ENCODE peak calls at places on chromosome 2, in six cellular contexts. T is Panc1, E is pancreas, Y is heart right ventricle, Z is left ventricle myocardium inferior, B is colonic mucosa. W is an unnamed sample.

GRCh38 chr2:233976087-233976486 is 58.9 kb downstream of the TRPM8 start:
- DNase-seq in T (no peak), E (no peak), Y (no peak), Z (no peak), B (no peak), W (no peak)

GRCh38 chr2:20205915-20206524 is 18.9 kb downstream of the SDC1 start:
- DNase-seq in T (no peak), E (no peak), Y (no peak), Z (no peak), B (no peak), W (no peak)

GRCh38 chr2:169095631-169096105 is 26.3 kb downstream of the DHRS9 start:
- DNase-seq in T (peak; percentile 52), E (no peak), Y (no peak), Z (no peak), B (no peak), W (no peak)

GRCh38 chr2:234823877-234824376 is 127.9 kb upstream of the SH3BP4 start:
- DNase-seq in T (peak; percentile 24), E (peak; percentile 67), Y (peak; percentile 40), Z (no peak), B (peak; percentile 18), W (no peak)

GRCh38 chr2:240192661-240193060 is 52.2 kb upstream of the OTOS start:
- DNase-seq in T (no peak), E (no peak), Y (no peak), Z (no peak), B (no peak), W (no peak)

GRCh38 chr2:223585691-223586090 is 16.5 kb downstream of the SCG2 start:
- DNase-seq in T (no peak), E (no peak), Y (no peak), Z (no peak), B (no peak), W (no peak)

GRCh38 chr2:12824304-12824761 is 107.6 kb downstream of the TRIB2 start:
- DNase-seq in T (no peak), E (no peak), Y (peak; percentile 78), Z (peak; percentile 31), B (no peak), W (no peak)

GRCh38 chr2:63060079-63060482 is 9.5 kb downstream of the OTX1 start:
- DNase-seq in T (no peak), E (no peak), Y (no peak), Z (no peak), B (no peak), W (no peak)

GRCh38 chr2:53549497-53549896 is 218.1 kb upstream of the CHAC2 start:
- DNase-seq in T (no peak), E (no peak), Y (peak; percentile 61), Z (peak; percentile 74), B (no peak), W (no peak)

GRCh38 chr2:26462511-26463251 is 15.2 kb downstream of the OTOF start:
- DNase-seq in T (no peak), E (peak; percentile 76), Y (no peak), Z (no peak), B (no peak), W (peak; percentile 73)

GRCh38 chr2:240946654-240947053 is 40.5 kb downstream of the CROCC2 start:
- DNase-seq in T (no peak), E (peak; percentile 14), Y (no peak), Z (no peak), B (no peak), W (no peak)

GRCh38 chr2:143720093-143720664 is 591.0 kb downstream of the ARHGAP15 start:
- DNase-seq in T (no peak), E (no peak), Y (no peak), Z (no peak), B (no peak), W (no peak)

GRCh38 chr2:117257369-117257768 is 557.1 kb upstream of the DDX18 start:
- DNase-seq in T (no peak), E (no peak), Y (no peak), Z (no peak), B (no peak), W (no peak)

GRCh38 chr2:79887747-79888374 is 375.0 kb downstream of the CTNNA2 start:
- DNase-seq in T (peak; percentile 39), E (no peak), Y (peak; percentile 17), Z (no peak), B (peak; percentile 34), W (peak; percentile 59)

GRCh38 chr2:45331034-45331786 is 279.9 kb downstream of the SRBD1 start:
- DNase-seq in T (no peak), E (peak; percentile 38), Y (no peak), Z (no peak), B (no peak), W (no peak)

GRCh38 chr2:126885701-126886121 is 13.0 kb upstream of the TEX51 start:
- DNase-seq in T (no peak), E (no peak), Y (no peak), Z (peak; percentile 17), B (no peak), W (no peak)

GRCh38 chr2:395886-396285 is 108.0 kb upstream of the ALKAL2 start:
- DNase-seq in T (no peak), E (no peak), Y (no peak), Z (no peak), B (no peak), W (no peak)

GRCh38 chr2:238407566-238407965 is 19.2 kb upstream of the ASB1 start:
- DNase-seq in T (no peak), E (no peak), Y (no peak), Z (no peak), B (no peak), W (no peak)

GRCh38 chr2:238406998-238407285 is 19.8 kb upstream of the ASB1 start:
- DNase-seq in T (no peak), E (no peak), Y (no peak), Z (no peak), B (no peak), W (no peak)

GRCh38 chr2:238406222-238406997 is 20.3 kb upstream of the ASB1 start:
- DNase-seq in T (no peak), E (no peak), Y (no peak), Z (no peak), B (no peak), W (no peak)

GRCh38 chr2:238409341-238410200 is 17.2 kb upstream of the ASB1 start:
- DNase-seq in T (no peak), E (no peak), Y (no peak), Z (no peak), B (no peak), W (no peak)

GRCh38 chr2:238408615-238409340 is 17.9 kb upstream of the ASB1 start:
- DNase-seq in T (no peak), E (no peak), Y (no peak), Z (no peak), B (no peak), W (no peak)
- TF ChIP-seq CTCF in T (no peak), E (no peak), Y (no peak), Z (no peak), B (no peak), W (no peak)

DNA sequence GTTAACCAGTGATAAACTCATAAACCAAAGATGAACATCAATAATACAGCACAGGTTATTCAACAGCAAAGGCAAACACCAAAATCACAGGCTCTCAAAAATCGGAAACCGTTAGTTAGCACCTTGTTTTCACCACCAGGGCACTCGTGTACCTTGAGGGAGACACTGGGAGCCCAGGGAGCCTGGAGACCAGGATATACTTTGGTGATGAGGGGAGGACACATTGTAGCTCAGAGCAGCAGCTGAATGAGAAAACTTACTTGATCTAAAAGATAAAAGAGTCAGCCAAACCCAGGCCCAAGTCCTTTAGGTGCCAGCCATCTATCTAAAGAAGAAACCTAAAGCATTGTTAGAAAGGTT is 19.4 kb downstream of the BCL11A start:
- DNase-seq in T (no peak), E (no peak), Y (no peak), Z (no peak), B (no peak), W (no peak)
- TF ChIP-seq CTCF in T (no peak), E (no peak), Y (no peak), Z (no peak), B (no peak), W (no peak)

DNA sequence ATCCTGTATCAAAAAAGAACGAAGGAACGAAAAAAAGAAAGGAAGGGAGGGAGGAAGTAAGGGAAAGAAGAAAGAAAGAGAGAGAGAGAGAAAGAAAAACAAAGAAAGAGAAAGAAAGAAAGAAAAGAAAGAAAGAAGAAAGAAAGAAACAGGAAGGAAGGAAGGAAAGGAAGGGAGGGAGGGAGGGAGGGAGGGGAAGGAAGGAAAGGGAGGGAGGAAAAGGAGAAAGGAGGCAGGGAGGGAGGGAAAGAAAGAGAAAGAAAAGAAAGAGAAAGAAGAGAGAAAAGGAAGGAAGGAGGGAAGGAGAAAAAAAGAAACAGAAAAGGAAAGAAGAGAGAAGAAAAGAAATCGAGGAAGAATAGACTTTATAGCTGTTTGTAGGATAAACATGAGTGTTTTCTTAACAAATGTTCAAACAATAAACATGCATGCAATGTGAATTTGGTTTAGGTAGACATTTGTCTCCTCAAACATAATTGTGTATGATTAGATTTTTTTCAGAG is 71.8 kb downstream of the PRKRA start:
- DNase-seq in T (no peak), E (no peak), Y (no peak), Z (no peak), B (no peak), W (no peak)
- TF ChIP-seq CTCF in T (no peak), E (no peak), Y (no peak), Z (no peak), B (no peak), W (no peak)

DNA sequence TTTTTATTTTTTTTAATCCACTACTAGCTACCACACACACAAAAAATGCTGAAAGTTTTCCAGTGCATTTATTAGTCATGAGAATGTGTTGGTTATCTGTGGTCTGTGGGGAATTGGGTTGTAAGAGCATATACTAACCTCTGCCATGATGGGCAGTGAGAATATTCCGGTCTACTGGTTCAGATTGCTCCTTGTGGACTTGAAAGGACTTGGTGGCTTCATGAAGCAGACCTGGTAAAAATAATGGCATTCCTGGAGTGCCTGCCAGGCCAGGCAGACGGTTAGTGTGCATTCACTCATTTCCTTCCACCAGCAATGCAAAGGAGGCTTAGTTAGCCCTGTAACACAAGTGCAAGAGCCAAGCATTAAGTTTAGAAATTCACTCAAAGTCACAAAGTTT is 150.8 kb downstream of the THSD7B start:
- DNase-seq in T (no peak), E (no peak), Y (no peak), Z (no peak), B (no peak), W (no peak)
- TF ChIP-seq CTCF in T (no peak), E (no peak), Y (no peak), Z (no peak), B (no peak), W (no peak)

DNA sequence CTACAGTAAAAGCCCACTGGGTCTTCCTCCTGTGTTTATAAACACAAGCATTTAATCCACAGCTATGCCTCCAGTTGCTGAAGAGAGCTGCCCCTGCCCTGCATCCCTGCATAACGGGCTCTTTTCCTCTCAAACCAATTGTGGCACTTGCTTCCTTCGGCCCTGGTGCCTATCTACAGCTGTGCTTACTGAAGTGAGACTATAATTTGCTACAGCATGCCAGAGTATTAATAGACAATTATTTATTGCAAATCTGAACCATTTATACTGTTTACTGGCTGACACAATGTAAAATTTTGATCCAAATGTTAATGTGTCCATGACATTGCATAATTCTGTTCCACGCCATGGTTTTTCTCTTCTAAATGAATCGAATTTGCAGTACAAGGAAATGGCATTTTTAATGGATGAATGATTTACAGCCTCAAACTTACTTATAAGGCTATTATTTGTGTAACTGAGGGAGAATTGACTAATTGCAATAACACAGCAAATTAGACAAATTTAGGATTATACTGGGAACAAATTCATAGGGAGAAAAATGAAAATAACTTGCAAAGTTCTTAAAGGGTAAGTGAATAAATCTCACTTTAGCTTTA is 457.0 kb upstream of the HNRNPA3 start:
- DNase-seq in T (no peak), E (no peak), Y (no peak), Z (no peak), B (no peak), W (no peak)
- TF ChIP-seq CTCF in T (no peak), E (no peak), Y (no peak), Z (no peak), B (no peak), W (no peak)

W was measured in endothelial cell.